ENCODE peak calls at places on chromosomes 4 and X, in four cellular contexts. J, X, Z and V are unnamed samples.

GRCh38 chr4:5165419-5166369 is 114.4 kb downstream of the STK32B start:
- DNase-seq in J (no peak), X (no peak), Z (no peak), V (peak)

GRCh38 chr4:23915459-23916132 is 25.7 kb upstream of the PPARGC1A start:
- DNase-seq in J (no peak), X (no peak), Z (no peak), V (no peak)

GRCh38 chrX:46327229-46328081 is 217.8 kb downstream of the ZNF674 start:
- DNase-seq in J (no peak), X (no peak), Z (peak), V (no peak)

GRCh38 chrX:91434351-91435168 is at the start of gene PABPC5:
- DNase-seq in J (no peak), X (no peak), Z (no peak), V (no peak)

GRCh38 chr4:138919094-138919936 is 96.3 kb upstream of the NOCT start:
- DNase-seq in J (peak), X (peak), Z (peak), V (peak)

GRCh38 chr4:5784960-5785611 is 74.1 kb downstream of the EVC start:
- DNase-seq in J (no peak), X (no peak), Z (no peak), V (no peak)

GRCh38 chr4:78602334-78602733 is 50.8 kb downstream of the ANXA3 start:
- DNase-seq in J (no peak), X (no peak), Z (no peak), V (no peak)

GRCh38 chr4:133154725-133155124 is 5.6 kb downstream of the PCDH10 start:
- DNase-seq in J (no peak), X (no peak), Z (peak), V (peak)

GRCh38 chrX:153504445-153505016 is 9.8 kb downstream of the BGN start:
- DNase-seq in J (no peak), X (no peak), Z (no peak), V (no peak)

GRCh38 chr4:109942292-109942926 is 29.7 kb downstream of the EGF start:
- DNase-seq in J (no peak), X (no peak), Z (no peak), V (no peak)

GRCh38 chr4:80255374-80256095 is 10.9 kb upstream of the FGF5 start:
- DNase-seq in J (no peak), X (no peak), Z (no peak), V (no peak)

GRCh38 chr4:80261989-80262600 is 4.4 kb upstream of the FGF5 start:
- DNase-seq in J (no peak), X (no peak), Z (no peak), V (no peak)

GRCh38 chr4:80254114-80254513 is 12.3 kb upstream of the FGF5 start:
- DNase-seq in J (no peak), X (no peak), Z (no peak), V (no peak)

GRCh38 chr4:80259012-80259411 is 7.5 kb upstream of the FGF5 start:
- DNase-seq in J (no peak), X (no peak), Z (no peak), V (no peak)

GRCh38 chr4:80257851-80258250 is 8.6 kb upstream of the FGF5 start:
- DNase-seq in J (no peak), X (no peak), Z (no peak), V (no peak)
- TF ChIP-seq FOXK2 in J (no peak), X (no peak), Z (no peak), V (no peak)

GRCh38 chr4:181523973-181524372 is 719.2 kb upstream of the TENM3 start:
- DNase-seq in J (no peak), X (no peak), Z (no peak), V (no peak)

GRCh38 chr4:181525641-181526040 is 717.6 kb upstream of the TENM3 start:
- DNase-seq in J (no peak), X (no peak), Z (no peak), V (no peak)

GRCh38 chr4:181524455-181524854 is 718.7 kb upstream of the TENM3 start:
- DNase-seq in J (no peak), X (no peak), Z (no peak), V (no peak)

DNA sequence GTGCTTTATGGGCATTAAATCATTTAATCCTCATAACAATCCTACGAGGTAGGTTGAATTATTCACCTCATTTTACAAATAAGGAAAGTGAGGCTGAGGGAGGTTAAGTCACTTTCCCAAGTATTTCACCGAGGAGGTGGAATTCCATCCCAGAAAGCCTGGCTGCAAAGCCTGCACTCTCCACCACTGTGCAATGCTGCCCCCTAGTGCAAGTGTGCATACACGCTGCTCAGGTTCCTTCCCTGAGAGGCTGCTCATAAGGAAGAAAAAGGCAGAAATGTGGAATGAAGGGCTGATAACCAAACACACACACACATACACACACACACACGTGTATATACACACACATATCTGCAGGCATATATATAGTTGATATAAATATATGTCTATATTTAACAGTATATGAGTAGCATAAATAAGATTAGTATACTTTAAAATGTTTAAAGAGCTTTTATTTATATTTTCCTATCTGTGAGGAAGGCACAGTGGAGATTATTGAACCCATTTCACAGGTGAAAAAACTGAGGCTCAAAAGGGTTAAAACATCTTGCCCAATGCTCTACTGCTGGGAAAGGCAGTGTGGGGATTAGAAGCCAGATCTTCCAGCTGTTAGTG is 714.5 kb upstream of the TENM3 start:
- DNase-seq in J (peak), X (peak), Z (peak), V (peak)
- TF ChIP-seq FOXK2 in J (no peak), X (no peak), Z (no peak), V (no peak)

DNA sequence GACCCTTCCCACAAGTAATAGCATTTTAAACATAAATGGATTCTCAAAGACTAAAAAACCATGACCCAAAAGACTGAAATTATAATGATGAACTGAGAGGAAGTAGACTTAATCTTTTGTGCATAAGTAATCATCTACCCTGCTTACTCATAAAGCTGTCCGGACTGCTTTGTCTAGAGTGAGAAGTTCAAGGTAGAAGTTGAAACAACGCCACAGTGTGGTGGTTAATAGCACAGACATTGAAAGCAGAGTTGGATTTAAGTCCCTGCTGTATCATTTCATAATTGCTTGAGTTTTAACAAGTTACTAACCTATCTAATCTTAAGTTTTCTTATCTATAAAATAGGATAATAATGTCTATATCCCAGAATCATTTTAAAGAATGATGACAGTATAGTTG is 346.5 kb downstream of the CENPC start:
- DNase-seq in J (no peak), X (no peak), Z (no peak), V (peak)
- TF ChIP-seq FOXK2 in J (no peak), X (no peak), Z (no peak), V (no peak)

DNA sequence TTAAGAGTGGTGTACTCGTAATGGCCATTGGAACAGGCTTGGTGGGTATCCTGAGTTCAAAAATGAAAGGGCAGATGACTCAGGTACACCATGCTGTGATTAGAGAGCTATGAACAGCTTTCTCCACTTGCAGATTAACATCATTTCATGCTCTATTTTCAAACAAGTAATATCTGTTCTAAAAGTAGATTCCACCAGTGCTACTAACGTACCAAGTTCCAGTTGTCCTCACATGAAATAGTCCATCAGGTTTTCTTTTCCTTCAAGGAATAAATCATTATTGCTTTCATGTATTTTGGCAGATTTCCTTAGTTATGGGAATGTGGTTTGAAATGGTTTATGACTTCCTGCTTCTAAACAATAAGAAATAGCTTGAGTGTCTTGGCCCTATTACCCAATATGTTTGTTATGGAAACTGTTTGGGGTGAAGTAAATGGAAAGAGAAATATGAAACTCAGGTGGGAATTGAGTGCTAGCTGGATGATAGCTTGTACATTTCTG is 49.9 kb downstream of the PCDH7 start:
- DNase-seq in J (no peak), X (no peak), Z (no peak), V (no peak)
- TF ChIP-seq FOXK2 in J (no peak), X (no peak), Z (no peak), V (no peak)

GRCh38 chr4:36067116-36067515 is 177.2 kb downstream of the ARAP2 start:
- DNase-seq in J (no peak), X (no peak), Z (no peak), V (no peak)

GRCh38 chr4:36065274-36065871 is 178.9 kb downstream of the ARAP2 start:
- DNase-seq in J (no peak), X (no peak), Z (no peak), V (no peak)

DNA sequence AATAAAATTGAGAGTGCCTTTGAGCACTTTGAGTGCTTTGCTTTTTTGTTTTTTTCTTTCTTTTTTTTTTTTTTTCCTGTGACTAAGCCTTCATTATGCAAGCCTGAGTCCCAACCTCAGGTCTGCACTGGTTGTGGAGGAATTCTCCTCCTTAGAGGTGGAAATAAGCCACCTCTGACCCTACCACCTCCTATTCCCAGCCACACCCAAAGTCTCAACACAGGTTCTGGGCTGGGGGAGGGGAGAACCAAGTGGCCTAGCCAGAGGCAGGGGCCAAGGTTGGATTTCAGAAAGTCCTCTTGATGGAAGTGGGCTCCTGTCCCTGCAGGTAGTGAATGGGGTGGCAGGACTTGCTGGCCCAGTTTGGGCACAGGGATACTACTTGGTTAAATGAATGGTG is 180.2 kb downstream of the ARAP2 start:
- DNase-seq in J (no peak), X (no peak), Z (no peak), V (no peak)
- TF ChIP-seq FOXK2 in J (no peak), X (no peak), Z (no peak), V (no peak)

DNA sequence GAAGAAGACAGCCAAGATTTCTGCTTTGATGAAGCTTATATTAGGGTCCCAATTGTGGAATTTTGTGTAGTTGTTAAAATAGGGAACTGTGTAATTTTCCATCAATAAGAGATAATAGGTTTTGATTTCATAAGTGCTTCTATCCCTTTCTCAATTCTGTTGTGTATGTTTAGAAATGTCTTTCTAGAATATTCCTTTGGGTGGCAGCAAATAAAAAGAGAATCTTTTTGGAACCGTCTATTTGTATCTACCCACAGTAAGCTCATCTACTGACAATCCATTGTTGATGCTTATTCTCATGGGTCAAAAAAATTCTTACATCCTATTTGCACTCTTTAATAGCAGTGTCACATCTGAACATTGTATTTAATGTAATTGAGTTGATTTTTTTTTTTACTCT is 61.7 kb downstream of the TMA16 start:
- DNase-seq in J (no peak), X (no peak), Z (no peak), V (no peak)
- TF ChIP-seq FOXK2 in J (no peak), X (no peak), Z (no peak), V (no peak)

GRCh38 chr4:108571027-108571569 is 49.3 kb upstream of the RPL34 start:
- DNase-seq in J (no peak), X (no peak), Z (no peak), V (no peak)

GRCh38 chr4:108574402-108574801 is 46.0 kb upstream of the RPL34 start:
- DNase-seq in J (no peak), X (no peak), Z (no peak), V (no peak)
- TF ChIP-seq FOXK2 in J (no peak), X (no peak), Z (no peak), V (no peak)

DNA sequence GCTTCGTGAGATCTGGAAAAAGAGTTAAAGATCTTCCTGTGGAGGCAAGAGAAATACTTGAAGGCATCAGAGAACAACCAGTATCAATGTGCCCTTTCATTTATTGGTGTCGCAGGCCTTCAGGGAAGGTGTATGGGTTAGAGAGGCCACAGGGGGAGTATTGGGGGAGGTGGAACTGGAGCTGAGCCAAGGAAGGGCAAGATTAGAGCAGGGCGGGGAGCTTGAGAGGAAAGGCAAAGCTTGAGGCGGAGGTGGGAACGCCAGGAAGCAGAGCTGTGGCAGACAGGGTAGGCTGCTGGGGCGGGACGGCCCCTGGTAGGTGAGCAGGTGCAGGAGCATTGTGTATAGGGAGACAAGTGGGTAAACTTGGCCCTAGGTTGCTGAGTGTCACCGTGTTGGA is 329.9 kb downstream of the ARHGAP10 start:
- DNase-seq in J (no peak), X (no peak), Z (no peak), V (peak)
- TF ChIP-seq FOXK2 in J (no peak), X (no peak), Z (no peak), V (no peak)